ENCODE peak calls at places on chromosome 5, in eight cellular contexts. B is right lobe of liver, L is Caco-2, R is body of pancreas, K is cardiac muscle cell, N is heart right ventricle, H is astrocyte of the cerebellum, W is neural crest cell. G is an unnamed sample.

GRCh38 chr5:129099184-129099570 is 4.6 kb downstream of the ISOC1 start:
- DNase-seq in H (no peak), N (no peak), R (no peak), L (no peak), B (no peak), K (no peak), W (no peak), G (no peak)

GRCh38 chr5:178230879-178231735 is 1.5 kb downstream of the PHYKPL start:
- DNase-seq in K (peak), B (peak), H (no peak), L (no peak), N (peak), W (no peak), R (peak), G (no peak)

GRCh38 chr5:60333103-60333502 is 366.9 kb downstream of the DEPDC1B start:
- DNase-seq in K (no peak), L (no peak), W (no peak), R (no peak), B (no peak), H (no peak), N (no peak), G (no peak)

GRCh38 chr5:91641730-91642350 is 258.7 kb upstream of the ARRDC3 start:
- DNase-seq in B (no peak), W (no peak), N (no peak), L (peak), K (peak), H (peak), R (no peak), G (no peak)

GRCh38 chr5:75048457-75048953 is 3.9 kb downstream of the GCNT4 start:
- DNase-seq in H (no peak), W (no peak), R (no peak), N (no peak), B (no peak), L (no peak), K (peak), G (no peak)

GRCh38 chr5:61949054-61949679 is 356.8 kb upstream of the KIF2A start:
- DNase-seq in L (no peak), B (no peak), W (no peak), N (no peak), H (no peak), K (no peak), R (no peak), G (no peak)

GRCh38 chr5:39424751-39425524 is at the start of gene DAB2:
- DNase-seq in B (peak), K (peak), H (peak), L (peak), N (peak), W (peak), R (peak), G (peak)

GRCh38 chr5:109959652-109960051 is 269.9 kb downstream of the MAN2A1 start:
- DNase-seq in W (no peak), H (no peak), K (no peak), B (no peak), R (no peak), N (no peak), L (no peak), G (no peak)

GRCh38 chr5:73299017-73299630 is 126.1 kb downstream of the TMEM174 start:
- DNase-seq in N (no peak), B (no peak), L (peak), W (peak), R (no peak), H (no peak), K (no peak), G (no peak)

GRCh38 chr5:139243425-139243965 is 45.3 kb upstream of the SIL1 start:
- DNase-seq in R (no peak), L (no peak), N (no peak), B (no peak), H (no peak), W (no peak), K (no peak), G (no peak)

GRCh38 chr5:178577944-178578343 is 12.2 kb downstream of the COL23A1 start:
- DNase-seq in N (no peak), R (no peak), L (no peak), B (no peak), K (no peak), H (no peak), W (no peak), G (no peak)

GRCh38 chr5:142317673-142318261 is 7.1 kb downstream of the SPRY4 start:
- DNase-seq in B (no peak), R (no peak), L (no peak), N (no peak), H (no peak), K (no peak), W (no peak), G (no peak)
- TF ChIP-seq CTCF in B (no peak), R (no peak), L (peak), N (no peak), H (peak), K (peak), W (peak), G (no peak)

GRCh38 chr5:63959177-63959982 is 2.9 kb downstream of the HTR1A start:
- DNase-seq in N (no peak), H (no peak), W (peak), L (no peak), B (peak), K (peak), R (peak), G (no peak)
- TF ChIP-seq CTCF in N (no peak), H (no peak), W (peak), L (no peak), B (no peak), K (peak), R (peak), G (no peak)

GRCh38 chr5:141780240-141780951 is 97.8 kb downstream of the PCDH1 start:
- DNase-seq in K (no peak), W (no peak), N (no peak), L (no peak), B (no peak), H (no peak), R (no peak), G (no peak)
- TF ChIP-seq CTCF in K (no peak), W (no peak), N (no peak), L (no peak), B (no peak), H (no peak), R (no peak), G (no peak)

GRCh38 chr5:66494437-66494836 is 101.8 kb upstream of the MAST4 start:
- DNase-seq in K (no peak), H (no peak), R (no peak), N (no peak), W (no peak), B (no peak), L (peak), G (no peak)
- TF ChIP-seq CTCF in K (peak), H (no peak), R (no peak), N (no peak), W (peak), B (no peak), L (peak), G (no peak)

DNA sequence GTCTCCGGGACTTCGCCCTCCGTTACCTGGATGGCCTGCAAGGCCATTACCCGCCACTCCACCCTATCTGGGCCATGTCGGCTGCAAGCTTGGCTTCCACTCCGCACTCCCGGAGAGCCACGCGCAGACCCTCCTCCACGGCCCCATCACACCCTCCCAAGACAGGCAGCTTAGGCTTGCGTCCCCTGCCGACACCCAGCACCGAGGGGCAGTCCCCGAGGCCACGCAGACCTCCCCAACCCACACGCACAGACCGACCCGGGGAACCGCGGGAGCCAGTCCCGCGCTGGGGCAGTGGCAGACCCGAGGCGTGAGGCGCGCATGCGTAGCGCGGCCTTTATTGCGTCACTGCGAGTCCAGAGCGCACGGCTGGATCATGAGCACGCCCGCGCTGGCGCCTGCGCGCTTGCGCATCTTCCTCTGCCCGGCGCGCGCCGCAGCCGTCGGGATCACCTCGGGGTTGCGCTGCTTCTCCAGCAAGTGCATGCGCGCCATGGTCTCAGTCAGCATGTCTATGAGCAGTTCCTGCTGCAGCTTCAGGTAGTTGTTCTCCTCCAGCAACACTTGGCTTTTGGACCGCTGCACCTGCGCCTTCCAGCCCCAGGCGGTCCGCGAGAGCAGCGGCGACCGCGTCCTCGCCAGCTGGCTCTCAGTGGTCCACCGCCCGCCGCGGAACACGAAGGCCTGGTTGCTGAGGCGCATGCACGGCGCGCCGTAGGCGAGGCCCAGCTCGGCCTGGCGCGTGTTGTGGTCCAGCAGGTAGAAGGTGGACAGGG is 2.4 kb downstream of the CBY3 start:
- DNase-seq in K (peak), B (peak), H (peak), W (peak), R (peak), N (peak), L (peak), G (peak)
- TF ChIP-seq CTCF in K (peak), B (no peak), H (no peak), W (no peak), R (no peak), N (no peak), L (no peak), G (no peak)

GRCh38 chr5:14362511-14362910 is 219.1 kb upstream of the OTULINL start:
- DNase-seq in K (no peak), L (no peak), W (no peak), R (no peak), N (no peak), B (no peak), H (no peak), G (no peak)

GRCh38 chr5:14365831-14366435 is 215.7 kb upstream of the OTULINL start:
- DNase-seq in L (no peak), H (peak), R (no peak), W (no peak), B (no peak), N (no peak), K (no peak), G (no peak)

GRCh38 chr5:14366763-14367162 is 214.8 kb upstream of the OTULINL start:
- DNase-seq in K (no peak), H (no peak), N (no peak), W (no peak), B (no peak), R (no peak), L (no peak), G (no peak)

GRCh38 chr5:14364096-14364495 is 217.5 kb upstream of the OTULINL start:
- DNase-seq in R (no peak), H (no peak), N (no peak), K (peak), L (no peak), B (no peak), W (no peak), G (no peak)

DNA sequence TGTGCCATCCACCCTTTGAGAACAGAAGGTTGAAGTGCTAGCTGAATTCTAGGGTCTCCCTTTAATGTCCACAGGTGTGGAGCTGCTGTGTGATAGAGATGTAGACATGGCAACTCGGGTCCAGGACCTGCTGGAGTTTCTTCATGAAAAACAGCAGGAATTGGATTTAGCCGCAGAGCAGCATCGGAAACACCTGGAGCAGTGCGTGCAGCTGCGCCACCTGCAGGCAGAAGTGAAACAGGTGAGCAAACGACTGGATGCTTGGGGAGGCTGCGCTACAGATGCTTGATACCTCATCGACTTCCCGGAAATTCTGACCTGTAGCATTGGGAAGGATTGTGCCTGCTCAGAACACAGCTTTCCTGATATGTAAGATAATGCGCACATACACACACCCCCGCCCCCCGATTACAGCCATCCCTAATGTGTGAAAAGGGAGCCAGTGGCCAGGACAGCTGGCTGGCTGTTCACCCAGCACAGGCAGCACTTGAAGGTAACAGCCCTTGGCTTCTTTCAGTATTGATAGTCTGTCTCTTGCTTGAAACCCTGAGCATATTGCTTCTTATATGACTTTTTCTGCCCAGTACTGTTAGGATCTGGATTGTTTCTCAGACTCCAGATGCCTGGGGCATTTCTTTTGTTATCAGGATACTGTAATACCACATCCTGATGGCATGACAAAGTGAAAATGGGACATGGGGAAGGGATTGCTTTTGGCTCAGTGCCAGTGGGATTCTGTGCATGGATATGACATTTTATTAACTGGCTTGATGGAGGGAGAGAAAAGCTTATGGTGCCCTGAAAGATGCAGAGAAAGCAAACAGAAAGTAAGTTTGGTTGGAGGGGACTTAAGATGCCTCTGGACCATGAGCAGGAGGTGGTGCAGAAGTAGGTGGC is 216.8 kb upstream of the OTULINL start:
- DNase-seq in R (peak), L (peak), N (no peak), H (no peak), B (no peak), K (no peak), W (no peak), G (no peak)
- TF ChIP-seq CTCF in R (peak), L (peak), N (no peak), H (peak), B (peak), K (peak), W (peak), G (no peak)

G was measured in lower leg skin.